ENCODE peak calls at places on chromosomes 7 and 10, in ten cellular contexts. A is endodermal cell; S is T-helper 2 cell; P is SK-N-SH; L is MM.1S; U is A172; M is dermis blood vessel endothelial cell; X is hepatocyte; E is stimulated activated CD4-positive, alpha-beta T cell treated with anti-CD3 and anti-CD28 coated beads, Interleukin-2, amount 100 ng/mL, for 48 hours; Z is activated CD4-positive, alpha-beta T cell treated with anti-CD3 and anti-CD28 coated beads, Interleukin-2, amount 50 U/mL, for 24 hours. G is an unnamed sample.

GRCh38 chr10:5533098-5533731 is 8.5 kb downstream of the CALML3 start:
- DNase-seq in Z (no peak), P (no peak), X (no peak), E (no peak), A (peak; percentile 45), M (no peak), U (no peak), S (no peak), L (no peak), G (no peak)

GRCh38 chr7:30750574-30751256 is 1.2 kb upstream of the INMT start:
- DNase-seq in E (no peak), A (peak; percentile 38), P (no peak), Z (no peak), X (peak; percentile 45), L (no peak), S (no peak), U (peak; percentile 69), M (peak; percentile 8), G (peak; percentile 37)

GRCh38 chr7:83936056-83936703 is 258.4 kb downstream of the SEMA3A start:
- DNase-seq in A (peak; percentile 83), L (peak; percentile 75), X (peak; percentile 82), Z (peak; percentile 22), P (peak; percentile 57), E (peak; percentile 28), S (no peak), U (peak; percentile 58), M (peak; percentile 87), G (peak; percentile 57)

GRCh38 chr10:33129987-33130386 is 172.0 kb upstream of the ITGB1 start:
- DNase-seq in M (no peak), U (peak; percentile 36), E (no peak), X (no peak), A (no peak), S (no peak), P (no peak), L (no peak), Z (no peak), G (no peak)

GRCh38 chr7:2063562-2064360 is 169.0 kb downstream of the MAD1L1 start:
- DNase-seq in A (no peak), S (no peak), X (peak; percentile 24), U (peak; percentile 41), L (no peak), E (no peak), M (peak; percentile 54), Z (no peak), P (peak; percentile 75), G (no peak)

GRCh38 chr7:10284001-10284400 is 689.7 kb upstream of the PHF14 start:
- DNase-seq in X (no peak), P (no peak), U (no peak), L (no peak), Z (no peak), E (no peak), A (no peak), S (no peak), M (no peak), G (no peak)

GRCh38 chr10:15744217-15744865 is 24.6 kb upstream of the ITGA8 start:
- DNase-seq in S (no peak), E (peak; percentile 20), X (peak; percentile 67), U (peak; percentile 54), A (peak; percentile 91), M (peak; percentile 82), L (peak; percentile 82), Z (peak; percentile 24), P (peak; percentile 37), G (no peak)

GRCh38 chr10:101778781-101779543 is 3.0 kb upstream of the FGF8 start:
- DNase-seq in X (peak; percentile 72), P (peak; percentile 34), U (no peak), L (peak; percentile 63), S (no peak), E (no peak), Z (no peak), M (peak; percentile 67), A (peak; percentile 95), G (no peak)

GRCh38 chr7:41910916-41911315 is 208.0 kb upstream of the INHBA start:
- DNase-seq in Z (no peak), A (no peak), M (no peak), U (no peak), P (no peak), S (no peak), X (no peak), E (no peak), L (no peak), G (no peak)

GRCh38 chr7:101935521-101936141 is 118.2 kb downstream of the CUX1 start:
- DNase-seq in L (no peak), P (no peak), X (no peak), S (no peak), E (no peak), U (no peak), A (peak; percentile 68), Z (no peak), M (no peak), G (no peak)

GRCh38 chr7:128835790-128836641 is 5.8 kb downstream of the FLNC start:
- DNase-seq in Z (no peak), U (no peak), E (no peak), S (no peak), A (no peak), M (no peak), X (no peak), P (no peak), L (no peak), G (peak; percentile 69)

GRCh38 chr7:80346704-80347103 is 165.2 kb downstream of the GNAT3 start:
- DNase-seq in X (no peak), U (peak; percentile 71), M (no peak), A (no peak), L (no peak), P (no peak), E (no peak), Z (no peak), S (no peak), G (no peak)

GRCh38 chr10:87861566-87861952 is 1.8 kb downstream of the KLLN start:
- DNase-seq in U (peak; percentile 70), S (no peak), A (no peak), X (peak; percentile 87), Z (no peak), M (peak; percentile 82), E (no peak), L (peak; percentile 62), P (no peak), G (peak; percentile 33)

GRCh38 chr7:45407730-45408406 is 166.3 kb upstream of the ADCY1 start:
- DNase-seq in X (no peak), Z (no peak), E (no peak), A (peak; percentile 83), P (no peak), S (no peak), M (no peak), U (no peak), L (no peak), G (no peak)

G was measured in putamen.